ENCODE peak calls at places on chromosome 19, in six cellular contexts. Y, V, G, L, U and J are unnamed samples.

GRCh38 chr19:18785179-18786124 is 5.7 kb downstream of the COMP start:
- DNase-seq in Y (no peak), L (peak; percentile 80), G (peak; percentile 51), U (peak; percentile 93), V (no peak), J (peak; percentile 83)

GRCh38 chr19:29872224-29872731 is 60.5 kb downstream of the CCNE1 start:
- DNase-seq in L (no peak), U (peak; percentile 65), V (no peak), G (no peak), Y (peak; percentile 72), J (no peak)

GRCh38 chr19:50649433-50650391 is at the start of gene C19orf81:
- DNase-seq in L (no peak), Y (no peak), V (no peak), G (no peak), U (no peak), J (no peak)

GRCh38 chr19:10353793-10354391 is 14.5 kb upstream of the ICAM3 start:
- DNase-seq in L (no peak), U (peak; percentile 86), V (no peak), G (no peak), Y (no peak), J (no peak)

GRCh38 chr19:55362174-55362989 is 678 bp downstream of the GARIN5B start:
- DNase-seq in U (peak; percentile 75), G (no peak), L (no peak), Y (no peak), V (no peak), J (no peak)

GRCh38 chr19:51514866-51515481 is 13.4 kb upstream of the SIGLEC12 start:
- DNase-seq in G (peak; percentile 4), U (no peak), V (peak; percentile 0), L (no peak), Y (no peak), J (no peak)

GRCh38 chr19:32814624-32815023 is 54.9 kb downstream of the SLC7A9 start:
- DNase-seq in G (no peak), V (no peak), U (no peak), L (no peak), Y (no peak), J (no peak)

GRCh38 chr19:8449830-8450229 is 5.1 kb downstream of the HNRNPM start:
- DNase-seq in U (no peak), Y (no peak), G (no peak), V (no peak), L (no peak), J (no peak)

GRCh38 chr19:35913589-35913988 is 5.5 kb upstream of the TYROBP start:
- DNase-seq in V (no peak), U (no peak), Y (no peak), L (no peak), G (no peak), J (no peak)

GRCh38 chr19:29378126-29378525 is 147.7 kb upstream of the VSTM2B start:
- DNase-seq in Y (no peak), V (no peak), U (no peak), G (no peak), L (peak; percentile 24), J (peak; percentile 12)

GRCh38 chr19:36110487-36111199 is at the start of gene OVOL3:
- DNase-seq in L (no peak), Y (no peak), V (no peak), U (no peak), G (no peak), J (no peak)

GRCh38 chr19:47257411-47258169 is 1.3 kb downstream of the CCDC9 start:
- DNase-seq in Y (peak; percentile 77), V (no peak), G (no peak), U (no peak), L (peak; percentile 79), J (no peak)

GRCh38 chr19:33798701-33799111 is 2.0 kb downstream of the KCTD15 start:
- DNase-seq in L (no peak), G (no peak), V (no peak), Y (no peak), U (no peak), J (no peak)

GRCh38 chr19:2015611-2015950 is at the start of gene BTBD2:
- DNase-seq in L (no peak), Y (no peak), G (peak; percentile 45), U (no peak), V (no peak), J (no peak)

GRCh38 chr19:31436121-31436776 is 87.0 kb upstream of the TSHZ3 start:
- DNase-seq in L (no peak), G (no peak), V (no peak), Y (no peak), U (no peak), J (no peak)

GRCh38 chr19:45768644-45769053 is 403 bp downstream of the SIX5 start:
- DNase-seq in U (peak; percentile 93), L (no peak), Y (peak; percentile 89), V (no peak), G (peak; percentile 9), J (no peak)

GRCh38 chr19:48614436-48615144 is at the start of gene FAM83E:
- DNase-seq in L (no peak), Y (peak; percentile 77), V (no peak), G (no peak), U (peak; percentile 88), J (no peak)

GRCh38 chr19:3868770-3869456 is at the start of gene ZFR2:
- DNase-seq in V (no peak), G (no peak), U (peak; percentile 82), L (no peak), Y (no peak), J (no peak)

GRCh38 chr19:43718627-43719377 is 2.9 kb downstream of the IRGC start:
- DNase-seq in Y (no peak), G (no peak), L (no peak), V (no peak), U (peak; percentile 80), J (no peak)

GRCh38 chr19:33444993-33445751 is 71.7 kb downstream of the CEBPG start:
- DNase-seq in V (no peak), Y (peak; percentile 28), G (no peak), U (no peak), L (no peak), J (peak; percentile 21)

GRCh38 chr19:41529484-41530183 is 46.3 kb upstream of the CEACAM21 start:
- DNase-seq in L (no peak), V (no peak), Y (no peak), U (no peak), G (no peak), J (no peak)
- H3K27ac ChIP-seq in L (no peak overlapping the region), V (no peak overlapping the region), Y (no peak overlapping the region), U (no peak overlapping the region), G (no peak overlapping the region), J (no peak overlapping the region)

GRCh38 chr19:5125376-5125775 is 156.5 kb downstream of the KDM4B start:
- DNase-seq in Y (no peak), V (no peak), U (peak; percentile 66), G (no peak), L (no peak), J (no peak)
- H3K27ac ChIP-seq in Y (peak overlapping the region; percentile 95), V (no peak overlapping the region), U (no peak overlapping the region), G (no peak overlapping the region), L (peak overlapping the region; percentile 7), J (no peak overlapping the region)

DNA sequence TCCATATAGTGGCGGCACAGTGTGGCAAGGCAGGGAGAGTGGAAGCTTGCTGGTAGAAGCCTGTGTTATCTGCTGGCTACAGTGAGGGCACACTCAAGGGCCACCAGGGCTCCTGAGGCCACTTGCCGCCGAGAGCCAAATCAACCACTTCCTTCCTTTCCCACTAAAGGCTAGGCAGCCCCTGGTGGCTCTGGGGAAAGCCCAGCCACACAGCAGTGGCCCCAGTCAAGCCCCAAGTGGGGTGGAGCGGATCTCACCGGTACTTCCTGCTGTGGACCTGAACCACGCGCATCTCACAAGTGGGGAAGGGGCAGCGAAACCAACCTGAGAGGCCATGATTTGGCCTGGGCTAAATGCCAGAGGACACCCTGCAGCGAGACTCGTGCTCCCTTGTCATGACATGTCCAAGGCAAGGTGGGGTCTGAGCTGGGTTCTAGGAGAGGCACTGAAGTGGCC is 21.9 kb upstream of the SLC35E1 start:
- DNase-seq in G (peak; percentile 28), V (no peak), L (no peak), U (peak; percentile 47), Y (peak; percentile 88), J (no peak)
- H3K27ac ChIP-seq in G (peak overlapping the region; percentile 53), V (no peak overlapping the region), L (no peak overlapping the region), U (peak overlapping the region; percentile 41), Y (peak overlapping the region; percentile 65), J (no peak overlapping the region)

DNA sequence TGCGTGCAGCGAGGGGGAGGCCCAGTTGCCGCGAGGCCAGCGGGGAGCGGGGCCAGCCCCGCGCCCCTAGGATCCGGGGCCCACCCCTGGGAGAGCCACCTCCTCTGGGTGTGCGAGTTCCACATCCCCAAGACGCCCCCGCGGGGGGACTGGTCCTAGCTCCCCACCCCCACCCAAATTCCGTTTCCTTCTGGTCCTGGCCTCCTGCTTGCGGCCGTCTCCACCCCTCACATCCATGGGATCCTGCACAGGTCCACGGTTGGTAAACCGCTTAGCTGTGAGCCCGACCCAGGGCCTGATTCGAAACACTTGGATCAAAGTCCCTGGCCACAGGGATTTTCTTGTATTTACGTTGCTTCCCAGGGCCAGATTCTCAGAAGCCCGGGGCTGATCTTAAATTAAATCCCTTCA is 324 bp upstream of the FBXO17 start:
- DNase-seq in U (no peak), G (no peak), V (no peak), L (no peak), Y (no peak), J (no peak)
- H3K27ac ChIP-seq in U (peak overlapping the region; percentile 77), G (no peak overlapping the region), V (peak overlapping the region; percentile 48), L (peak overlapping the region; percentile 94), Y (peak overlapping the region; percentile 72), J (peak overlapping the region; percentile 93)

GRCh38 chr19:17755977-17756670 is 4.8 kb downstream of the FCHO1 start:
- DNase-seq in L (no peak), G (peak; percentile 22), V (no peak), Y (peak; percentile 90), U (no peak), J (no peak)

GRCh38 chr19:17755533-17755885 is 4.2 kb downstream of the FCHO1 start:
- DNase-seq in L (no peak), U (no peak), G (no peak), Y (no peak), V (no peak), J (no peak)

GRCh38 chr19:17752865-17753639 is 1.8 kb downstream of the FCHO1 start:
- DNase-seq in Y (no peak), U (no peak), G (no peak), V (no peak), L (no peak), J (no peak)

GRCh38 chr19:17753976-17754375 is 2.7 kb downstream of the FCHO1 start:
- DNase-seq in V (no peak), Y (no peak), U (no peak), G (no peak), L (no peak), J (no peak)

GRCh38 chr19:17754634-17755532 is 3.6 kb downstream of the FCHO1 start:
- DNase-seq in L (no peak), G (no peak), U (no peak), V (no peak), Y (peak; percentile 80), J (no peak)
- H3K27ac ChIP-seq in L (no peak overlapping the region), G (no peak overlapping the region), U (no peak overlapping the region), V (no peak overlapping the region), Y (peak overlapping the region; percentile 56), J (no peak overlapping the region)